ENCODE peak calls at places on chromosomes 13 and 19, in seven cellular contexts. One of them, this sample, is unnamed.

GRCh38 chr19:38273499-38273898 is 9.1 kb downstream of the SPINT2 start:
- DNase-seq in CD4-positive, CD25-positive, alpha-beta regulatory T cell: no peak
- DNase-seq in lower leg skin: no peak
- DNase-seq in BE2C: no peak
- DNase-seq in A549: peak; percentile 66
- DNase-seq in right lobe of liver: no peak
- DNase-seq in GM23338: no peak
- DNase-seq in this sample: no peak

GRCh38 chr19:18899624-18900560 is 3.9 kb upstream of the CERS1 start:
- DNase-seq in BE2C: no peak
- DNase-seq in lower leg skin: no peak
- DNase-seq in right lobe of liver: no peak
- DNase-seq in CD4-positive, CD25-positive, alpha-beta regulatory T cell: no peak
- DNase-seq in A549: no peak
- DNase-seq in GM23338: peak; percentile 23
- DNase-seq in this sample: no peak

GRCh38 chr13:105097501-105097900 is 1438.0 kb downstream of the EFNB2 start:
- DNase-seq in CD4-positive, CD25-positive, alpha-beta regulatory T cell: no peak
- DNase-seq in BE2C: no peak
- DNase-seq in right lobe of liver: no peak
- DNase-seq in GM23338: no peak
- DNase-seq in A549: no peak
- DNase-seq in lower leg skin: no peak
- DNase-seq in this sample: no peak

GRCh38 chr13:43261018-43261417 is 237.6 kb downstream of the DNAJC15 start:
- DNase-seq in GM23338: no peak
- DNase-seq in right lobe of liver: no peak
- DNase-seq in BE2C: no peak
- DNase-seq in lower leg skin: no peak
- DNase-seq in A549: peak; percentile 29
- DNase-seq in CD4-positive, CD25-positive, alpha-beta regulatory T cell: no peak
- DNase-seq in this sample: no peak

GRCh38 chr19:34357431-34357830 is 7.6 kb upstream of the GPI start:
- DNase-seq in lower leg skin: no peak
- DNase-seq in CD4-positive, CD25-positive, alpha-beta regulatory T cell: no peak
- DNase-seq in BE2C: no peak
- DNase-seq in A549: no peak
- DNase-seq in GM23338: no peak
- DNase-seq in right lobe of liver: no peak
- DNase-seq in this sample: no peak

GRCh38 chr13:26722321-26722720 is 38.3 kb downstream of the GPR12 start:
- DNase-seq in A549: no peak
- DNase-seq in GM23338: no peak
- DNase-seq in BE2C: no peak
- DNase-seq in CD4-positive, CD25-positive, alpha-beta regulatory T cell: no peak
- DNase-seq in right lobe of liver: no peak
- DNase-seq in lower leg skin: no peak
- DNase-seq in this sample: no peak

GRCh38 chr13:105291987-105292386 is 1243.5 kb downstream of the EFNB2 start:
- DNase-seq in GM23338: no peak
- DNase-seq in BE2C: no peak
- DNase-seq in right lobe of liver: no peak
- DNase-seq in A549: no peak
- DNase-seq in CD4-positive, CD25-positive, alpha-beta regulatory T cell: no peak
- DNase-seq in lower leg skin: no peak
- DNase-seq in this sample: no peak

GRCh38 chr13:97342936-97343335 is 91.0 kb upstream of the RAP2A start:
- DNase-seq in right lobe of liver: no peak
- DNase-seq in CD4-positive, CD25-positive, alpha-beta regulatory T cell: no peak
- DNase-seq in A549: no peak
- DNase-seq in BE2C: no peak
- DNase-seq in GM23338: no peak
- DNase-seq in lower leg skin: no peak
- DNase-seq in this sample: no peak

GRCh38 chr19:51365211-51366049 is 758 bp downstream of the ETFB start:
- DNase-seq in GM23338: peak; percentile 39
- DNase-seq in A549: peak; percentile 63
- DNase-seq in BE2C: peak; percentile 38
- DNase-seq in CD4-positive, CD25-positive, alpha-beta regulatory T cell: peak; percentile 43
- DNase-seq in right lobe of liver: peak; percentile 78
- DNase-seq in lower leg skin: no peak
- DNase-seq in this sample: no peak

GRCh38 chr13:76016799-76017198 is 380.7 kb downstream of the LMO7 start:
- DNase-seq in right lobe of liver: no peak
- DNase-seq in A549: peak; percentile 43
- DNase-seq in lower leg skin: no peak
- DNase-seq in BE2C: peak; percentile 38
- DNase-seq in CD4-positive, CD25-positive, alpha-beta regulatory T cell: peak; percentile 28
- DNase-seq in GM23338: peak; percentile 80
- DNase-seq in this sample: peak; percentile 20

GRCh38 chr13:60178327-60178726 is 14.6 kb upstream of the DIAPH3 start:
- DNase-seq in A549: no peak
- DNase-seq in right lobe of liver: no peak
- DNase-seq in CD4-positive, CD25-positive, alpha-beta regulatory T cell: no peak
- DNase-seq in BE2C: no peak
- DNase-seq in lower leg skin: no peak
- DNase-seq in GM23338: no peak
- DNase-seq in this sample: no peak

GRCh38 chr13:101572456-101572855 is 120.0 kb downstream of the ITGBL1 start:
- DNase-seq in GM23338: no peak
- DNase-seq in A549: no peak
- DNase-seq in BE2C: no peak
- DNase-seq in lower leg skin: no peak
- DNase-seq in right lobe of liver: no peak
- DNase-seq in CD4-positive, CD25-positive, alpha-beta regulatory T cell: no peak
- DNase-seq in this sample: no peak

GRCh38 chr13:101579291-101579802 is 126.9 kb downstream of the ITGBL1 start:
- DNase-seq in CD4-positive, CD25-positive, alpha-beta regulatory T cell: no peak
- DNase-seq in right lobe of liver: no peak
- DNase-seq in GM23338: no peak
- DNase-seq in BE2C: no peak
- DNase-seq in lower leg skin: no peak
- DNase-seq in A549: peak; percentile 53
- DNase-seq in this sample: no peak

GRCh38 chr13:101576977-101577376 is 124.5 kb downstream of the ITGBL1 start:
- DNase-seq in right lobe of liver: no peak
- DNase-seq in GM23338: no peak
- DNase-seq in A549: no peak
- DNase-seq in lower leg skin: no peak
- DNase-seq in CD4-positive, CD25-positive, alpha-beta regulatory T cell: no peak
- DNase-seq in BE2C: no peak
- DNase-seq in this sample: no peak

GRCh38 chr13:101575591-101575990 is 123.1 kb downstream of the ITGBL1 start:
- DNase-seq in right lobe of liver: no peak
- DNase-seq in lower leg skin: no peak
- DNase-seq in BE2C: no peak
- DNase-seq in CD4-positive, CD25-positive, alpha-beta regulatory T cell: no peak
- DNase-seq in GM23338: no peak
- DNase-seq in A549: no peak
- DNase-seq in this sample: no peak

DNA sequence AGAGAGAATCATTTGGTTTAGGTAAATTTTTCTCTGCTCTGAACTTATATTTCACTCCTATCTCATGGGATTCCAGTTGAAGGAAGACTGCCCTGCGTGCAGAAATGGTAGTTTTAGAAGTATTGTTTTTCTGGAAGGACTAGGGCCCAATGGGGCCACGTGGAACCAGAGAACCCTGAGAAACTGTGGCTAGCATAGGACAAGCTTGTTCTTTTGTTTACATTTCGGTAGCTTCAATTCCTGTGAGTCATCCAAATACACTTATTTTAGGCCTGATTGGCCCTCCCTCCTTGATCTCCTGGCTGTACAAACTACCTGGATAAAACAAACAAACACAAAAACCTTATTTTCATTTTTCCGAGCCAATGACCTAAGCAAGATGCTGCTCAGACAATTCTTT is 124.0 kb downstream of the ITGBL1 start:
- DNase-seq in CD4-positive, CD25-positive, alpha-beta regulatory T cell: no peak
- DNase-seq in GM23338: no peak
- DNase-seq in right lobe of liver: no peak
- DNase-seq in lower leg skin: no peak
- DNase-seq in A549: peak; percentile 8
- DNase-seq in BE2C: no peak
- DNase-seq in this sample: no peak
- H3K4me3 ChIP-seq in CD4-positive, CD25-positive, alpha-beta regulatory T cell: no peak overlapping the region
- H3K4me3 ChIP-seq in GM23338: no peak overlapping the region
- H3K4me3 ChIP-seq in right lobe of liver: no peak overlapping the region
- H3K4me3 ChIP-seq in lower leg skin: no peak overlapping the region
- H3K4me3 ChIP-seq in A549: no peak overlapping the region
- H3K4me3 ChIP-seq in BE2C: no peak overlapping the region
- H3K4me3 ChIP-seq in this sample: no peak overlapping the region

DNA sequence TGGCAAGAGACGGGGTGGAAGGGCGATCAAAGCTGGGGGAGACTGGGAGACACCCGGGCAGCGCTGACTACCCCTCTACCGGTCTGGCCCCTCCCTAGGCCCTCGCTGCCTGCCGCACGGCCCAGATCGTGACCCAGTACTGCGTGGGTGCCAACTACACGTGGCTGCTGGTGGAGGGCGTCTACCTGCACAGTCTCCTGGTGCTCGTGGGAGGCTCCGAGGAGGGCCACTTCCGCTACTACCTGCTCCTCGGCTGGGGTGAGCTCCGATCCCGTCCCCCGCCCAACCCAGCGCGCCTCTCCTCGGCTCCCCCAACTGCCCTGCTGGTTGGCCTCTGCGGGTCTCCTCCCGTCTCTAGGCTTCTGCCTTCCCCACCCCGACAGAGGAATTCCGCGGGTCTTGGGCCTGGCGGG is 8.8 kb downstream of the GIPR start:
- DNase-seq in CD4-positive, CD25-positive, alpha-beta regulatory T cell: peak; percentile 61
- DNase-seq in BE2C: no peak
- DNase-seq in GM23338: peak; percentile 87
- DNase-seq in lower leg skin: no peak
- DNase-seq in A549: no peak
- DNase-seq in right lobe of liver: no peak
- DNase-seq in this sample: no peak
- H3K4me3 ChIP-seq in CD4-positive, CD25-positive, alpha-beta regulatory T cell: peak overlapping the region; percentile 32
- H3K4me3 ChIP-seq in BE2C: peak overlapping the region; percentile 20
- H3K4me3 ChIP-seq in GM23338: peak overlapping the region; percentile 71
- H3K4me3 ChIP-seq in lower leg skin: no peak overlapping the region
- H3K4me3 ChIP-seq in A549: peak overlapping the region; percentile 42
- H3K4me3 ChIP-seq in right lobe of liver: no peak overlapping the region
- H3K4me3 ChIP-seq in this sample: no peak overlapping the region

GRCh38 chr13:79485014-79485441 is 4.1 kb downstream of the NDFIP2 start:
- DNase-seq in CD4-positive, CD25-positive, alpha-beta regulatory T cell: no peak
- DNase-seq in right lobe of liver: no peak
- DNase-seq in A549: peak; percentile 87
- DNase-seq in BE2C: no peak
- DNase-seq in lower leg skin: peak; percentile 43
- DNase-seq in GM23338: no peak
- DNase-seq in this sample: no peak
- H3K4me3 ChIP-seq in CD4-positive, CD25-positive, alpha-beta regulatory T cell: no peak overlapping the region
- H3K4me3 ChIP-seq in right lobe of liver: no peak overlapping the region
- H3K4me3 ChIP-seq in A549: peak overlapping the region; percentile 12
- H3K4me3 ChIP-seq in BE2C: no peak overlapping the region
- H3K4me3 ChIP-seq in lower leg skin: no peak overlapping the region
- H3K4me3 ChIP-seq in GM23338: no peak overlapping the region
- H3K4me3 ChIP-seq in this sample: no peak overlapping the region

DNA sequence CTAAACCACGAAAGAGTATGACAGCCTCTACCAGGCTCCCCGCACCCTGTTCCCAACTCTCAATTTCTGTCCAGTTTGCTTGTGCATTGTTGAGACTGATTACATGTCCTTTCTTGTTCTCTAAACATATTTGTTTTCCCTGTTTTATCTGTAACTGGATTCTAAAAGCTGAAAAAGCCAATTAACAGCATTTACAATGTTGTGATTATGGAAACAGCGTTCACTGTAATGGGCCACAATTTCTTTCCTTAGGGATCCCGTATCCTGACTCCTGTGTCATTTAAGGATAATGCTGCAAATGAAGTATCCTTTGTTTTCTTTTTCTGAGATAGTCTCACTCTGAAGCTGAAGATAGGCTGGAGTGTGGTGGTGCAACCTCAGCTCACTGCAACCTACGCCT is 20.5 kb downstream of the EBPL start:
- DNase-seq in CD4-positive, CD25-positive, alpha-beta regulatory T cell: no peak
- DNase-seq in right lobe of liver: no peak
- DNase-seq in lower leg skin: no peak
- DNase-seq in BE2C: no peak
- DNase-seq in GM23338: no peak
- DNase-seq in A549: no peak
- DNase-seq in this sample: no peak
- H3K4me3 ChIP-seq in CD4-positive, CD25-positive, alpha-beta regulatory T cell: no peak overlapping the region
- H3K4me3 ChIP-seq in right lobe of liver: no peak overlapping the region
- H3K4me3 ChIP-seq in lower leg skin: no peak overlapping the region
- H3K4me3 ChIP-seq in BE2C: no peak overlapping the region
- H3K4me3 ChIP-seq in GM23338: no peak overlapping the region
- H3K4me3 ChIP-seq in A549: no peak overlapping the region
- H3K4me3 ChIP-seq in this sample: no peak overlapping the region